ENCODE peak calls at places on chromosomes 7 and 10, in six cellular contexts. A is left ventricle myocardium inferior, G is BE2C, Z is IMR-90, W is endodermal cell, H is body of pancreas. K is an unnamed sample.

GRCh38 chr7:133859191-133859590 is 267.9 kb upstream of the LRGUK start:
- DNase-seq in A (no peak), H (no peak), G (no peak), Z (no peak), W (peak; percentile 81), K (no peak)

GRCh38 chr10:125038637-125039036 is 96.7 kb downstream of the ZRANB1 start:
- DNase-seq in Z (no peak), G (no peak), W (peak; percentile 87), H (peak; percentile 78), A (peak; percentile 60), K (no peak)

GRCh38 chr10:86711957-86712708 is 43.8 kb downstream of the LDB3 start:
- DNase-seq in G (peak; percentile 58), W (peak; percentile 84), Z (peak; percentile 25), A (no peak), H (peak; percentile 47), K (no peak)

GRCh38 chr7:44898059-44898458 is 12.7 kb upstream of the PURB start:
- DNase-seq in H (no peak), A (no peak), W (no peak), Z (no peak), G (no peak), K (no peak)

GRCh38 chr7:112124367-112124766 is 81.8 kb downstream of the DOCK4 start:
- DNase-seq in H (no peak), Z (no peak), G (no peak), A (no peak), W (no peak), K (no peak)

GRCh38 chr10:43264324-43264986 is 2.4 kb downstream of the RASGEF1A start:
- DNase-seq in W (peak; percentile 43), A (no peak), H (no peak), Z (no peak), G (no peak), K (no peak)

GRCh38 chr7:106791526-106791925 is 73.6 kb upstream of the PIK3CG start:
- DNase-seq in H (no peak), Z (no peak), W (no peak), G (no peak), A (no peak), K (no peak)

GRCh38 chr7:33862946-33863814 is 42.2 kb upstream of the BMPER start:
- DNase-seq in Z (no peak), W (no peak), G (no peak), A (peak; percentile 57), H (no peak), K (no peak)

GRCh38 chr10:7819126-7819470 is 793 bp downstream of the TAF3 start:
- DNase-seq in W (peak; percentile 76), A (peak; percentile 23), G (peak; percentile 48), Z (peak; percentile 45), H (peak; percentile 53), K (peak; percentile 44)

GRCh38 chr7:5712566-5712965 is 68.9 kb downstream of the RNF216 start:
- DNase-seq in W (no peak), G (no peak), H (no peak), A (no peak), Z (no peak), K (no peak)

GRCh38 chr7:104679085-104679484 is 334.9 kb upstream of the KMT2E start:
- DNase-seq in A (no peak), Z (no peak), H (no peak), G (no peak), W (no peak), K (no peak)

GRCh38 chr10:58660577-58661255 is 148.0 kb downstream of the BICC1 start:
- DNase-seq in A (no peak), H (no peak), W (no peak), Z (no peak), G (no peak), K (no peak)

GRCh38 chr7:78080241-78080640 is 281.7 kb downstream of the PHTF2 start:
- DNase-seq in Z (no peak), A (no peak), W (no peak), G (no peak), H (no peak), K (no peak)

GRCh38 chr10:17817316-17817715 is 8.2 kb downstream of the MRC1 start:
- DNase-seq in A (no peak), H (no peak), G (no peak), Z (no peak), W (no peak), K (no peak)

GRCh38 chr7:10707519-10707918 is 266.2 kb upstream of the PHF14 start:
- DNase-seq in H (no peak), G (no peak), Z (no peak), A (no peak), W (no peak), K (no peak)

GRCh38 chr10:132294561-132295320 is 13.0 kb downstream of the STK32C start:
- DNase-seq in Z (no peak), G (no peak), A (peak; percentile 5), W (peak; percentile 90), H (no peak), K (peak; percentile 28)

GRCh38 chr7:2823124-2823523 is 21.0 kb downstream of the GNA12 start:
- DNase-seq in Z (no peak), A (no peak), W (peak; percentile 35), G (no peak), H (no peak), K (peak; percentile 63)

GRCh38 chr7:2824026-2824677 is 20.0 kb downstream of the GNA12 start:
- DNase-seq in H (no peak), A (no peak), G (no peak), Z (no peak), W (no peak), K (no peak)

GRCh38 chr7:2825595-2826227 is 18.4 kb downstream of the GNA12 start:
- DNase-seq in H (no peak), A (no peak), W (no peak), G (no peak), Z (peak; percentile 35), K (no peak)

GRCh38 chr7:2826806-2827205 is 17.3 kb downstream of the GNA12 start:
- DNase-seq in G (no peak), W (no peak), H (no peak), A (no peak), Z (no peak), K (no peak)

DNA sequence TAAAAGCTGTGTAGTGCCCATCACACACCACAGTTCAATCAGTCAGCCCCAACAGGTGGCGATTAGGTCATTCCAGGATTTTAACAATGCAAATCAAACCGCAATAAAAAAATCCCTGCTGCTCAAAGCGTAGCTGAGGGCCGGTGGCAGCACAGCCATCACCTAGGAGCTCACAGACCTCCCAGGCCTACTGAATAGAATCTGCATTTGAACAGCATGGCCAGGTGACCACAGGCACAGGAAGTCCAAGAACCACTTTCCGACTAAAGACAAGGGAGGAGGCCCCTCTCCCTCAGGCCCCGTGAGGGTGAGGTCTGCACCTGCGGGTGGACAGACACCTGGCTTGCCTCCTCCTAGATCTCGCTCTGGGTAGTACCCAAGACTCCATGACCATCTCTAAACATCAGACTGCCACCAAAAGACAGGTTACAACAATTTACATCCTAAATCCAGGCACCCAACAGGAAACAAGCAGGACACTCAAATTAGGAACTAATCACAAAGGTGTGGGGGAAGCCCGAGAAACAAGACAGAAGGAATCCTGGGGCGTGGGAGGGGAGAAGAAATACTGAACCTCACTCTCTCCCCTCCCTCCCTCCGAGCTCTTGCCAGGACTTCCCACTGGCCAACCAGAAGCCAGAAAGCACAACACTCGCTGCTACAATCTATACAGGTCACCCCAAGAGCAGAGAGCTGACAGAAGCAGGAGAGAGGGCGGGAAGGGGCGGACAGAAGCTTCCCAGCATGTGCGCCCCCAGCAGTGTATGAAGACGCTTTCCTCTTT is 19.2 kb downstream of the GNA12 start:
- DNase-seq in Z (peak; percentile 37), A (no peak), H (no peak), W (peak; percentile 79), G (no peak), K (no peak)
- H3K36me3 ChIP-seq in Z (peaks cover 2% of the 10 kb centered on the region), A (no peaks in the 10 kb centered on the region), H (no peaks in the 10 kb centered on the region), W (peaks cover 22% of the 10 kb centered on the region), G (no peaks in the 10 kb centered on the region), K (no peaks in the 10 kb centered on the region)

GRCh38 chr7:137879357-137880158 is 32.8 kb upstream of the DGKI start:
- DNase-seq in W (peak; percentile 56), A (no peak), H (no peak), G (no peak), Z (peak; percentile 61), K (no peak)
- H3K36me3 ChIP-seq in W (peaks cover 90% of the 10 kb centered on the region), A (peaks cover 59% of the 10 kb centered on the region), H (peaks cover 7% of the 10 kb centered on the region), G (peaks cover 19% of the 10 kb centered on the region), Z (peaks cover 53% of the 10 kb centered on the region), K (no peaks in the 10 kb centered on the region)

DNA sequence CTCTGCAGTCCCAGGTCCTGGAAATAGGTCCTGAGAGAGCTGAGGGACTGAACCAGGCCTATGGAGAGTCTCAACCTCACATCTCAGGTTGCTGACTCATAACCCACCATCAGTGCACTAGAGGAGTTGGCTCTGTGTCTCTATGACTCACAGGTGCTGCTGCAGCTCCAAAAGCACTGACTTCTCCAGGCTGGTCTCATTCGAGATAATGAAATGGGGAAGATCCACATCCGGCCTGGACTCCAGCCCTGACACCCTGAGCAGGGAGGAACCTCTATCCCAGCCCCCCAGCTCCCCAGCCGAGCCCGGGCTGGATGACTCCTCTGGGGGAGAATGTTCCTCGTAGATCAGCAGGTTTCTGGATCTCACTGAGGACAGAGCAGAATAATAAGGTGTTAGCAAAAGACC is 35.5 kb upstream of the DGKI start:
- DNase-seq in Z (peak; percentile 100), H (no peak), W (no peak), G (peak; percentile 28), A (no peak), K (no peak)
- H3K36me3 ChIP-seq in Z (peaks cover 62% of the 10 kb centered on the region), H (peaks cover 7% of the 10 kb centered on the region), W (peaks cover 86% of the 10 kb centered on the region), G (peaks cover 19% of the 10 kb centered on the region), A (peaks cover 69% of the 10 kb centered on the region), K (peaks cover 94% of the 10 kb centered on the region)

GRCh38 chr10:103282961-103283360 is 6.0 kb downstream of the INA start:
- DNase-seq in W (no peak), H (no peak), G (no peak), A (no peak), Z (no peak), K (no peak)
- H3K36me3 ChIP-seq in W (no peaks in the 10 kb centered on the region), H (no peaks in the 10 kb centered on the region), G (peaks cover 34% of the 10 kb centered on the region), A (no peaks in the 10 kb centered on the region), Z (no peaks in the 10 kb centered on the region), K (no peaks in the 10 kb centered on the region)

GRCh38 chr10:93392111-93392510 is 90.0 kb downstream of the MYOF start:
- DNase-seq in Z (peak; percentile 41), H (no peak), A (no peak), W (no peak), G (no peak), K (no peak)

GRCh38 chr10:93384006-93384405 is 98.1 kb downstream of the MYOF start:
- DNase-seq in A (no peak), Z (no peak), G (no peak), W (no peak), H (no peak), K (no peak)

GRCh38 chr10:93390691-93391090 is 91.4 kb downstream of the MYOF start:
- DNase-seq in Z (peak; percentile 26), H (no peak), A (no peak), G (no peak), W (no peak), K (no peak)

GRCh38 chr10:93383562-93383981 is 98.6 kb downstream of the MYOF start:
- DNase-seq in Z (peak; percentile 98), W (no peak), H (no peak), G (no peak), A (no peak), K (no peak)

GRCh38 chr10:93386496-93387369 is 95.4 kb downstream of the MYOF start:
- DNase-seq in A (peak; percentile 19), W (no peak), G (no peak), Z (no peak), H (no peak), K (no peak)
- H3K36me3 ChIP-seq in A (peaks cover 16% of the 10 kb centered on the region), W (peaks cover 76% of the 10 kb centered on the region), G (no peaks in the 10 kb centered on the region), Z (peaks cover 34% of the 10 kb centered on the region), H (no peaks in the 10 kb centered on the region), K (no peaks in the 10 kb centered on the region)